ENCODE peak calls at places on chromosomes 7 and 10, in ten cellular contexts. One of them, this sample, is unnamed.

GRCh38 chr7:29649010-29649716 is 85.5 kb downstream of the PRR15 start:
- DNase-seq in stimulated activated CD4-positive, alpha-beta T cell treated with anti-CD3 and anti-CD28 coated beads, Interleukin-12 subunit alpha, Interleukin-12 subunit beta, amount 100 ng/mL, for 4 hours: no peak
- DNase-seq in dorsolateral prefrontal cortex: no peak
- DNase-seq in NCI-H1092 treated with DMSO at 0.1 percent for 48 hours: no peak
- DNase-seq in AG04450: no peak
- DNase-seq in stimulated activated CD8-positive, alpha-beta memory T cell treated with anti-CD3 and anti-CD28 coated beads, Interleukin-2, amount 100 ng/mL, for 48 hours: no peak
- DNase-seq in NCI-H1105: no peak
- DNase-seq in D341Med: no peak
- DNase-seq in WERI-Rb-1: no peak
- DNase-seq in GM12891: no peak
- DNase-seq in this sample: no peak

GRCh38 chr7:20454202-20454601 is 123.5 kb downstream of the ITGB8 start:
- DNase-seq in stimulated activated CD8-positive, alpha-beta memory T cell treated with anti-CD3 and anti-CD28 coated beads, Interleukin-2, amount 100 ng/mL, for 48 hours: no peak
- DNase-seq in D341Med: peak; percentile 52
- DNase-seq in GM12891: no peak
- DNase-seq in NCI-H1105: no peak
- DNase-seq in WERI-Rb-1: no peak
- DNase-seq in AG04450: no peak
- DNase-seq in stimulated activated CD4-positive, alpha-beta T cell treated with anti-CD3 and anti-CD28 coated beads, Interleukin-12 subunit alpha, Interleukin-12 subunit beta, amount 100 ng/mL, for 4 hours: no peak
- DNase-seq in NCI-H1092 treated with DMSO at 0.1 percent for 48 hours: peak; percentile 16
- DNase-seq in dorsolateral prefrontal cortex: no peak
- DNase-seq in this sample: no peak

GRCh38 chr7:74542558-74543117 is 88.9 kb downstream of the GTF2IRD1 start:
- DNase-seq in WERI-Rb-1: no peak
- DNase-seq in NCI-H1105: peak; percentile 93
- DNase-seq in D341Med: peak; percentile 70
- DNase-seq in GM12891: no peak
- DNase-seq in NCI-H1092 treated with DMSO at 0.1 percent for 48 hours: peak; percentile 80
- DNase-seq in dorsolateral prefrontal cortex: peak; percentile 54
- DNase-seq in stimulated activated CD8-positive, alpha-beta memory T cell treated with anti-CD3 and anti-CD28 coated beads, Interleukin-2, amount 100 ng/mL, for 48 hours: no peak
- DNase-seq in AG04450: no peak
- DNase-seq in stimulated activated CD4-positive, alpha-beta T cell treated with anti-CD3 and anti-CD28 coated beads, Interleukin-12 subunit alpha, Interleukin-12 subunit beta, amount 100 ng/mL, for 4 hours: no peak
- DNase-seq in this sample: no peak

GRCh38 chr10:49667991-49668390 is 11.5 kb upstream of the C10orf53 start:
- DNase-seq in GM12891: no peak
- DNase-seq in NCI-H1105: no peak
- DNase-seq in dorsolateral prefrontal cortex: no peak
- DNase-seq in AG04450: no peak
- DNase-seq in WERI-Rb-1: no peak
- DNase-seq in stimulated activated CD8-positive, alpha-beta memory T cell treated with anti-CD3 and anti-CD28 coated beads, Interleukin-2, amount 100 ng/mL, for 48 hours: no peak
- DNase-seq in NCI-H1092 treated with DMSO at 0.1 percent for 48 hours: no peak
- DNase-seq in D341Med: peak; percentile 9
- DNase-seq in stimulated activated CD4-positive, alpha-beta T cell treated with anti-CD3 and anti-CD28 coated beads, Interleukin-12 subunit alpha, Interleukin-12 subunit beta, amount 100 ng/mL, for 4 hours: no peak
- DNase-seq in this sample: no peak

GRCh38 chr7:93046641-93047040 is 71.1 kb downstream of the SAMD9 start:
- DNase-seq in GM12891: no peak
- DNase-seq in stimulated activated CD8-positive, alpha-beta memory T cell treated with anti-CD3 and anti-CD28 coated beads, Interleukin-2, amount 100 ng/mL, for 48 hours: no peak
- DNase-seq in AG04450: no peak
- DNase-seq in stimulated activated CD4-positive, alpha-beta T cell treated with anti-CD3 and anti-CD28 coated beads, Interleukin-12 subunit alpha, Interleukin-12 subunit beta, amount 100 ng/mL, for 4 hours: no peak
- DNase-seq in dorsolateral prefrontal cortex: no peak
- DNase-seq in D341Med: no peak
- DNase-seq in NCI-H1092 treated with DMSO at 0.1 percent for 48 hours: no peak
- DNase-seq in NCI-H1105: no peak
- DNase-seq in WERI-Rb-1: no peak
- DNase-seq in this sample: peak; percentile 14

GRCh38 chr7:113890326-113891030 is 28.3 kb downstream of the PPP1R3A start:
- DNase-seq in NCI-H1105: no peak
- DNase-seq in WERI-Rb-1: no peak
- DNase-seq in stimulated activated CD8-positive, alpha-beta memory T cell treated with anti-CD3 and anti-CD28 coated beads, Interleukin-2, amount 100 ng/mL, for 48 hours: no peak
- DNase-seq in D341Med: no peak
- DNase-seq in NCI-H1092 treated with DMSO at 0.1 percent for 48 hours: no peak
- DNase-seq in AG04450: no peak
- DNase-seq in GM12891: no peak
- DNase-seq in stimulated activated CD4-positive, alpha-beta T cell treated with anti-CD3 and anti-CD28 coated beads, Interleukin-12 subunit alpha, Interleukin-12 subunit beta, amount 100 ng/mL, for 4 hours: no peak
- DNase-seq in dorsolateral prefrontal cortex: no peak
- DNase-seq in this sample: no peak

GRCh38 chr7:137760111-137760510 is 86.7 kb downstream of the DGKI start:
- DNase-seq in AG04450: no peak
- DNase-seq in D341Med: peak; percentile 78
- DNase-seq in NCI-H1105: peak; percentile 73
- DNase-seq in dorsolateral prefrontal cortex: peak; percentile 44
- DNase-seq in WERI-Rb-1: peak; percentile 44
- DNase-seq in stimulated activated CD4-positive, alpha-beta T cell treated with anti-CD3 and anti-CD28 coated beads, Interleukin-12 subunit alpha, Interleukin-12 subunit beta, amount 100 ng/mL, for 4 hours: no peak
- DNase-seq in GM12891: no peak
- DNase-seq in NCI-H1092 treated with DMSO at 0.1 percent for 48 hours: peak; percentile 8
- DNase-seq in stimulated activated CD8-positive, alpha-beta memory T cell treated with anti-CD3 and anti-CD28 coated beads, Interleukin-2, amount 100 ng/mL, for 48 hours: no peak
- DNase-seq in this sample: no peak

GRCh38 chr7:12670759-12671545 is 16.5 kb upstream of the ARL4A start:
- DNase-seq in WERI-Rb-1: no peak
- DNase-seq in stimulated activated CD8-positive, alpha-beta memory T cell treated with anti-CD3 and anti-CD28 coated beads, Interleukin-2, amount 100 ng/mL, for 48 hours: no peak
- DNase-seq in NCI-H1105: no peak
- DNase-seq in stimulated activated CD4-positive, alpha-beta T cell treated with anti-CD3 and anti-CD28 coated beads, Interleukin-12 subunit alpha, Interleukin-12 subunit beta, amount 100 ng/mL, for 4 hours: no peak
- DNase-seq in NCI-H1092 treated with DMSO at 0.1 percent for 48 hours: no peak
- DNase-seq in AG04450: peak; percentile 55
- DNase-seq in dorsolateral prefrontal cortex: no peak
- DNase-seq in D341Med: no peak
- DNase-seq in GM12891: no peak
- DNase-seq in this sample: no peak

GRCh38 chr7:130598056-130598455 is 70.5 kb downstream of the COPG2 start:
- DNase-seq in GM12891: no peak
- DNase-seq in D341Med: no peak
- DNase-seq in NCI-H1092 treated with DMSO at 0.1 percent for 48 hours: no peak
- DNase-seq in AG04450: no peak
- DNase-seq in stimulated activated CD8-positive, alpha-beta memory T cell treated with anti-CD3 and anti-CD28 coated beads, Interleukin-2, amount 100 ng/mL, for 48 hours: no peak
- DNase-seq in dorsolateral prefrontal cortex: no peak
- DNase-seq in NCI-H1105: no peak
- DNase-seq in WERI-Rb-1: no peak
- DNase-seq in stimulated activated CD4-positive, alpha-beta T cell treated with anti-CD3 and anti-CD28 coated beads, Interleukin-12 subunit alpha, Interleukin-12 subunit beta, amount 100 ng/mL, for 4 hours: no peak
- DNase-seq in this sample: no peak

GRCh38 chr7:99095698-99096097 is 48.2 kb downstream of the SMURF1 start:
- DNase-seq in GM12891: no peak
- DNase-seq in stimulated activated CD8-positive, alpha-beta memory T cell treated with anti-CD3 and anti-CD28 coated beads, Interleukin-2, amount 100 ng/mL, for 48 hours: no peak
- DNase-seq in AG04450: no peak
- DNase-seq in D341Med: no peak
- DNase-seq in stimulated activated CD4-positive, alpha-beta T cell treated with anti-CD3 and anti-CD28 coated beads, Interleukin-12 subunit alpha, Interleukin-12 subunit beta, amount 100 ng/mL, for 4 hours: no peak
- DNase-seq in WERI-Rb-1: no peak
- DNase-seq in dorsolateral prefrontal cortex: no peak
- DNase-seq in NCI-H1092 treated with DMSO at 0.1 percent for 48 hours: no peak
- DNase-seq in NCI-H1105: no peak
- DNase-seq in this sample: no peak

GRCh38 chr10:130443236-130443635 is 307.0 kb downstream of the GLRX3 start:
- DNase-seq in GM12891: no peak
- DNase-seq in NCI-H1092 treated with DMSO at 0.1 percent for 48 hours: no peak
- DNase-seq in stimulated activated CD8-positive, alpha-beta memory T cell treated with anti-CD3 and anti-CD28 coated beads, Interleukin-2, amount 100 ng/mL, for 48 hours: no peak
- DNase-seq in D341Med: no peak
- DNase-seq in dorsolateral prefrontal cortex: no peak
- DNase-seq in WERI-Rb-1: no peak
- DNase-seq in stimulated activated CD4-positive, alpha-beta T cell treated with anti-CD3 and anti-CD28 coated beads, Interleukin-12 subunit alpha, Interleukin-12 subunit beta, amount 100 ng/mL, for 4 hours: no peak
- DNase-seq in AG04450: no peak
- DNase-seq in NCI-H1105: no peak
- DNase-seq in this sample: no peak

This sample was measured in NCI-H460.